ENCODE peak calls at places on chromosomes 3 and 15, in ten cellular contexts. I, W, L, J, T, C, K, P, V and R are unnamed samples.
A peak's percentile ranks its signal among the peaks of the same experiment; 100 is the strongest.

GRCh38 chr3:102142379-102143058 is 292.3 kb upstream of the ZPLD1 start:
- DNase-seq in I (no peak), W (no peak), L (no peak), J (no peak), T (no peak), C (no peak), K (no peak), P (no peak), V (no peak), R (no peak)

GRCh38 chr3:54733079-54733478 is 194.8 kb downstream of the LRTM1 start:
- DNase-seq in I (no peak), W (no peak), L (no peak), J (no peak), T (no peak), C (no peak), K (no peak), P (no peak), V (no peak), R (no peak)

GRCh38 chr15:90597477-90598052 is 67.8 kb downstream of the CRTC3 start:
- DNase-seq in I (no peak), W (peak; percentile 17), L (no peak), J (no peak), T (no peak), C (no peak), K (no peak), P (peak; percentile 88), V (no peak), R (no peak)

GRCh38 chr3:107676469-107677309 is 153.9 kb downstream of the BBX start:
- DNase-seq in I (no peak), W (peak; percentile 58), L (peak; percentile 27), J (no peak), T (no peak), C (peak; percentile 16), K (peak; percentile 62), P (peak; percentile 25), V (no peak), R (no peak)

GRCh38 chr3:123297627-123297899 is 95.8 kb downstream of the SEC22A start:
- DNase-seq in I (no peak), W (no peak), L (peak; percentile 34), J (no peak), T (no peak), C (no peak), K (peak; percentile 56), P (no peak), V (no peak), R (no peak)

GRCh38 chr15:89172921-89173320 is 48.5 kb downstream of the RLBP1 start:
- DNase-seq in I (no peak), W (no peak), L (no peak), J (no peak), T (no peak), C (no peak), K (no peak), P (no peak), V (no peak), R (no peak)

GRCh38 chr3:105356988-105357387 is 9.7 kb upstream of the ALCAM start:
- DNase-seq in I (no peak), W (no peak), L (no peak), J (no peak), T (no peak), C (no peak), K (no peak), P (no peak), V (no peak), R (no peak)

GRCh38 chr3:53382106-53382505 is 34.8 kb upstream of the DCP1A start:
- DNase-seq in I (no peak), W (no peak), L (no peak), J (no peak), T (no peak), C (peak; percentile 19), K (no peak), P (no peak), V (no peak), R (no peak)

GRCh38 chr3:171838218-171838720 is 4.9 kb upstream of the TMEM212 start:
- DNase-seq in I (no peak), W (no peak), L (peak; percentile 31), J (peak; percentile 31), T (no peak), C (peak; percentile 62), K (peak; percentile 25), P (no peak), V (no peak), R (no peak)

GRCh38 chr3:104519968-104520655 is 846.6 kb upstream of the ALCAM start:
- DNase-seq in I (no peak), W (peak; percentile 9), L (no peak), J (no peak), T (peak; percentile 4), C (no peak), K (peak; percentile 74), P (peak; percentile 86), V (no peak), R (no peak)

GRCh38 chr3:45437388-45437787 is 49.0 kb downstream of the LARS2 start:
- DNase-seq in I (no peak), W (no peak), L (no peak), J (no peak), T (no peak), C (peak; percentile 6), K (no peak), P (no peak), V (no peak), R (no peak)

GRCh38 chr3:148723591-148723990 is 25.9 kb downstream of the AGTR1 start:
- DNase-seq in I (no peak), W (no peak), L (no peak), J (no peak), T (no peak), C (peak; percentile 55), K (no peak), P (no peak), V (no peak), R (peak; percentile 41)

GRCh38 chr3:10982782-10983181 is 9.8 kb upstream of the SLC6A1 start:
- DNase-seq in I (no peak), W (no peak), L (no peak), J (no peak), T (no peak), C (no peak), K (no peak), P (no peak), V (no peak), R (no peak)

GRCh38 chr3:4493931-4494806 is 1.0 kb downstream of the ITPR1 start:
- DNase-seq in I (no peak), W (no peak), L (peak; percentile 38), J (no peak), T (no peak), C (peak; percentile 8), K (peak; percentile 68), P (no peak), V (no peak), R (no peak)

GRCh38 chr3:18765672-18766071 is 340.5 kb upstream of the SATB1 start:
- DNase-seq in I (no peak), W (no peak), L (no peak), J (no peak), T (no peak), C (no peak), K (no peak), P (no peak), V (no peak), R (no peak)
- TF ChIP-seq CTCF in I (no peak), W (no peak), L (no peak), J (no peak), T (no peak), C (no peak), K (no peak), P (no peak), V (no peak), R (no peak)

GRCh38 chr3:12926660-12927059 is 85.3 kb upstream of the RPL32 start:
- DNase-seq in I (no peak), W (no peak), L (no peak), J (no peak), T (no peak), C (no peak), K (no peak), P (no peak), V (no peak), R (no peak)
- H3K4me3 ChIP-seq in I (no peak overlapping the region), W (no peak overlapping the region), L (no peak overlapping the region), J (no peak overlapping the region), T (no peak overlapping the region), C (no peak overlapping the region), K (no peak overlapping the region), P (no peak overlapping the region), V (no peak overlapping the region), R (no peak overlapping the region)

DNA sequence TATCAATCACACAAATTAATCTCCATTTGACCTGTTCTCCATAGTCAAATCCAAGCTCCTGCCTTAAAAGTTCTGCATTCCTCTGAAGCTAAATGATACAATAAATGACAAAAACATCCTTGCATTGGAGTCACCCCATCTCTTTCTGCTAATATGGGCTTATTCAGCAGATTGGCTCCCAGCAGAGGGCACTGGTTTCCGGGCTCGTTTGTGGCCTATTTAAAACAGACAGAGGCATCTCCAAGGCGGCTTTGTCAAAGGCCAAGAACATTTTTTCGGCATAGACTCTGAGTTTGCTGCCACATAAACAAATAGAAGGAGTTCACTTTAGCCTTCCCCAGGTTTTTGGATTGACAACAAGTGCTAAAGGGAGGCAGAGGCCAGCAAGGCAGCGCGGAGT is 204.4 kb upstream of the RASGRP1 start:
- DNase-seq in I (no peak), W (no peak), L (peak; percentile 55), J (peak; percentile 32), T (no peak), C (peak; percentile 14), K (peak; percentile 61), P (peak; percentile 4), V (peak; percentile 4), R (no peak)
- TF ChIP-seq CTCF in I (no peak), W (no peak), L (peak; percentile 59), J (no peak), T (peak; percentile 39), C (peak; percentile 30), K (peak; percentile 63), P (peak; percentile 9), V (peak; percentile 45), R (peak; percentile 20)

DNA sequence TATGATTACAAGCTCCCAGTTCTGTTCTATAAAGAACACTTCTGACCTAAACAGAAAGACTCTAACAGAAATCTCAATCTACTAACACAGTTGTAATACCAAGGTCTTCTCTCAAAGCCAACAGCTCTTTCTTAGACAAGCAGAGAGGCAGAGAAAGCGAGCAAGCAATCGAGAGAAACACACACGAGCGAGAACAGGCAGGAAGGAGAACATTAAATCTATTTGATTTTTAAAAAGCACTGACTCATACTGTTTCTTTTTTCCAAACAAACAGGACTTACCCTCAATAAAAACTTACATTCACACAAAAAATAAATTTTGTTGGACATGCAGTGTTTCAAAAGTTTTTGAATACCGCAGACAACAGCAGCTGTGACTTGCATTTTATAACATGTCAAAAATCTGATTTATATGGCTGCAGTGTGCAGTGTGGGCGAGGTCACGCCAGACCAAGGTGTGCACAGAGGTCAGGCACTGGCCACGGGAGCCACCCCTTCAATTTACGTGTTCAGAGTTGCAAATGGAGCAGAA is at the start of gene NRG4:
- DNase-seq in I (no peak), W (no peak), L (no peak), J (no peak), T (no peak), C (peak; percentile 71), K (no peak), P (no peak), V (no peak), R (no peak)
- H3K4me3 ChIP-seq in I (peak within 1 kb of the TSS; percentile 24), W (no peak within 1 kb of the TSS), L (no peak within 1 kb of the TSS), J (no peak within 1 kb of the TSS), T (no peak within 1 kb of the TSS), C (peak within 1 kb of the TSS; percentile 33), K (no peak within 1 kb of the TSS), P (no peak within 1 kb of the TSS), V (peak within 1 kb of the TSS; percentile 28), R (no peak within 1 kb of the TSS)

GRCh38 chr3:186920301-186920700 is 10.0 kb upstream of the ST6GAL1 start:
- DNase-seq in I (no peak), W (no peak), L (no peak), J (no peak), T (no peak), C (no peak), K (no peak), P (no peak), V (no peak), R (no peak)
- TF ChIP-seq CTCF in I (no peak), W (no peak), L (no peak), J (no peak), T (no peak), C (no peak), K (no peak), P (no peak), V (no peak), R (no peak)

GRCh38 chr15:74209560-74209958 is 7.0 kb upstream of the STRA6 start:
- DNase-seq in I (no peak), W (no peak), L (no peak), J (no peak), T (no peak), C (no peak), K (no peak), P (no peak), V (no peak), R (no peak)
- H3K4me3 ChIP-seq in I (no peak overlapping the region), W (no peak overlapping the region), L (no peak overlapping the region), J (no peak overlapping the region), T (no peak overlapping the region), C (no peak overlapping the region), K (peak overlapping the region; percentile 38), P (no peak overlapping the region), V (no peak overlapping the region), R (no peak overlapping the region)